ENCODE peak calls at places on chromosomes 4 and X, in seven cellular contexts. O, T, H, Q, E, D and U are unnamed samples. For H3K4me1, the result is how much of the 10 kb centered on the place peaks cover.

GRCh38 chr4:8162625-8163024 is 4.0 kb upstream of the ABLIM2 start:
- DNase-seq in H (no peak), T (no peak), D (no peak), E (peak), Q (no peak), O (no peak), U (peak)

GRCh38 chrX:1657367-1658082 is 42.7 kb downstream of the ASMT start:
- DNase-seq in E (peak), O (no peak), T (peak), H (peak), D (no peak), Q (no peak), U (peak)

GRCh38 chr4:2934077-2934812 is 29.0 kb downstream of the NOP14 start:
- DNase-seq in O (peak), Q (peak), E (peak), D (peak), T (peak), H (peak), U (no peak)

GRCh38 chr4:40057540-40058091 is 966 bp downstream of the N4BP2 start:
- DNase-seq in T (peak), O (peak), H (peak), D (peak), E (peak), Q (peak), U (peak)

GRCh38 chrX:24659646-24660045 is 12.5 kb upstream of the PCYT1B start:
- DNase-seq in T (no peak), H (no peak), Q (no peak), O (no peak), E (no peak), D (no peak), U (no peak)

GRCh38 chr4:86223472-86223871 is 136.4 kb downstream of the MAPK10 start:
- DNase-seq in D (no peak), E (no peak), T (peak), Q (no peak), O (no peak), H (peak), U (peak)

GRCh38 chr4:76200771-76201224 is 12.8 kb downstream of the SCARB2 start:
- DNase-seq in D (peak), H (no peak), E (no peak), Q (peak), O (peak), T (no peak), U (no peak)

GRCh38 chr4:4735870-4736269 is 123.6 kb upstream of the MSX1 start:
- DNase-seq in D (no peak), O (no peak), H (no peak), T (no peak), E (no peak), Q (no peak), U (no peak)

GRCh38 chrX:11533211-11533651 is 132.5 kb downstream of the ARHGAP6 start:
- DNase-seq in T (peak), E (no peak), O (no peak), H (peak), D (no peak), Q (no peak), U (peak)

GRCh38 chr4:4641661-4642180 is 99.9 kb upstream of the STX18 start:
- DNase-seq in H (no peak), Q (no peak), O (no peak), T (no peak), E (no peak), D (no peak), U (no peak)

GRCh38 chr4:81255524-81255923 is 40.5 kb upstream of the PRKG2 start:
- DNase-seq in T (peak), Q (no peak), H (no peak), O (no peak), D (no peak), E (no peak), U (no peak)

GRCh38 chr4:66574145-66574978 is 904.1 kb upstream of the EPHA5 start:
- DNase-seq in E (no peak), O (no peak), H (no peak), Q (no peak), T (peak), D (peak), U (peak)

GRCh38 chrX:21666679-21667078 is 8.5 kb upstream of the KLHL34 start:
- DNase-seq in Q (no peak), H (no peak), E (no peak), T (no peak), D (no peak), O (no peak), U (peak)

GRCh38 chrX:71100581-71101505 is 5.2 kb downstream of the FOXO4 start:
- DNase-seq in T (no peak), H (no peak), D (no peak), O (no peak), E (peak), Q (no peak), U (no peak)

GRCh38 chrX:56784666-56785065 is 55.6 kb downstream of the NBDY start:
- DNase-seq in T (no peak), O (no peak), H (no peak), E (no peak), Q (no peak), D (no peak), U (no peak)

DNA sequence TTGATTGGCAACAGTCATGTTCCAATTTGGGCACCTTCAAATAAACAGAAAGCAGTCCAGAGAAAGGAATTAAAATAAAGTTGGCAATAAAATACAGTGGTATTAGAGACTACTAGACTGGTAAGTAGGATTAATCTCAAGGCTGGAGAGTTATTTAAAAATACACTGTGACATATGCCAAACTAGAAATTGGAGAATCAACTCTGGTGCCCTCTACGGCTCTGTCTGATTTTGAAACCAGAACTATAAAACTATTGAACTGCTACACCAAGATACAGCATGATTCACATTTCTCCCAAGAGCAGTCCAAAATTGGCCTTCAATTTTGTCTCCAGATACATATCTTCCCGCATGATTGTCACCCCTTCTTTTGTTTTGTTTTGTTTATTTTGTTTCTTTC is 78.7 kb upstream of the FAM47B start:
- DNase-seq in O (no peak), D (no peak), Q (no peak), T (no peak), H (no peak), E (no peak), U (no peak)
- H3K27ac ChIP-seq in O (no peak), D (no peak), Q (no peak), T (no peak), H (no peak), E (no peak), U (no peak)

GRCh38 chr4:6273661-6273990 is 4.0 kb downstream of the WFS1 start:
- DNase-seq in Q (no peak), O (no peak), E (no peak), D (no peak), T (no peak), H (no peak), U (no peak)
- H3K4me1 ChIP-seq in Q (half or more), O (half or more), E (under half), D (half or more), T (under half), H (under half), U (under half)

GRCh38 chr4:186265683-186266648 is at the start of gene F11:
- DNase-seq in Q (no peak), O (no peak), D (peak), E (no peak), T (no peak), H (peak), U (no peak)
- H3K27ac ChIP-seq in Q (no peak), O (no peak), D (peak), E (no peak), T (no peak), H (peak), U (no peak)

DNA sequence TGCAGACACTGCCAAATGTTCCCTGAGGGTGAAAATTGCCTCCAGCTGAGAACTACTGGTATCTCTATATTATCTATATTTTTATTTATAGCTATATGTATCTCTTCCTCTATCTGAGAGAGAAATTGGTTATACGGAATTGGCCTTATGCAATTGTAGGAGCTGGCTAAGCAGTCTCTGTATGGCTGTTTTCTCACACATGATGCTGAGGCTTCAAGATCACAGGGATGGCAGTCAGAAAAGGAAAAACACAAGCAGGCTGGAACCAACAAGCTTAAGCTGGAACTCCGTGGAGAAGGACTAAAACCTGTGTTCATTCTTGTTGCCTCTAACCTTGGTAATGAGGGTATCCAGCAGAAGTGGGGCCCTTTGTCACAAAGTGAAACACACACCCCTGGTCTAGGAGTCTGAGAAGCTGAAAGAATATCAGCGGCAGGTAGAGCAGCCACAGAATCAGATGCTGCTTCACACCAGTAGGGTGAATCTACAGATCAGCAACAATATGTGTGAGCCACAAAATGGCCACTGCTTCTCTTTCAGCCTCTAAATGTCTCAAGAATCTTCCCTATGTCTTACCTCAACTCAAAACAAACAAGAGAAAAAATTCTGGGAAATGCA is 166.5 kb upstream of the PPP1R2C start:
- DNase-seq in H (no peak), E (peak), D (no peak), Q (no peak), T (no peak), O (no peak), U (no peak)
- H3K4me1 ChIP-seq in H (under half), E (half or more), D (under half), Q (under half), T (under half), O (under half), U (under half)

GRCh38 chr4:1232661-1233621 is 16.0 kb downstream of the CTBP1 start:
- DNase-seq in E (peak), D (peak), T (no peak), Q (no peak), O (no peak), H (peak), U (no peak)
- H3K27ac ChIP-seq in E (no peak), D (no peak), T (no peak), Q (peak), O (peak), H (no peak), U (no peak)

GRCh38 chrX:112043997-112044396 is 38.6 kb downstream of the TRPC5 start:
- DNase-seq in T (peak), Q (no peak), E (no peak), H (peak), D (no peak), O (no peak), U (no peak)
- H3K4me1 ChIP-seq in T (under half), Q (under half), E (under half), H (under half), D (under half), O (under half), U (under half)

GRCh38 chr4:77877771-77878170 is 15.1 kb downstream of the MRPL1 start:
- DNase-seq in T (no peak), E (no peak), D (no peak), Q (no peak), H (no peak), O (no peak), U (no peak)
- H3K27ac ChIP-seq in T (no peak), E (no peak), D (no peak), Q (no peak), H (no peak), O (no peak), U (no peak)